ENCODE peak calls at places on chromosome 7, in ten cellular contexts. One of them, this sample, is unnamed.

GRCh38 chr7:44969701-44970494 is 8.9 kb downstream of the MYO1G start:
- DNase-seq in foreskin fibroblast: no peak
- DNase-seq in Calu3: no peak
- DNase-seq in IMR-90: no peak
- DNase-seq in glutamatergic neuron: no peak
- DNase-seq in CD8-positive, alpha-beta T cell: no peak
- DNase-seq in psoas muscle: no peak
- DNase-seq in suprapubic skin: peak; percentile 50
- DNase-seq in HCT116: no peak
- DNase-seq in left lung: no peak
- DNase-seq in this sample: no peak

GRCh38 chr7:78173192-78173591 is 374.6 kb downstream of the PHTF2 start:
- DNase-seq in foreskin fibroblast: no peak
- DNase-seq in psoas muscle: no peak
- DNase-seq in glutamatergic neuron: no peak
- DNase-seq in left lung: no peak
- DNase-seq in IMR-90: peak; percentile 7
- DNase-seq in suprapubic skin: no peak
- DNase-seq in Calu3: no peak
- DNase-seq in CD8-positive, alpha-beta T cell: no peak
- DNase-seq in HCT116: no peak
- DNase-seq in this sample: no peak

GRCh38 chr7:152624218-152624617 is 51.7 kb downstream of the XRCC2 start:
- DNase-seq in HCT116: no peak
- DNase-seq in IMR-90: no peak
- DNase-seq in CD8-positive, alpha-beta T cell: no peak
- DNase-seq in Calu3: no peak
- DNase-seq in left lung: no peak
- DNase-seq in suprapubic skin: no peak
- DNase-seq in glutamatergic neuron: no peak
- DNase-seq in psoas muscle: no peak
- DNase-seq in foreskin fibroblast: no peak
- DNase-seq in this sample: no peak

GRCh38 chr7:37765872-37766525 is 82.4 kb upstream of the NME8 start:
- DNase-seq in left lung: peak; percentile 47
- DNase-seq in psoas muscle: no peak
- DNase-seq in IMR-90: no peak
- DNase-seq in foreskin fibroblast: no peak
- DNase-seq in suprapubic skin: no peak
- DNase-seq in glutamatergic neuron: no peak
- DNase-seq in HCT116: no peak
- DNase-seq in Calu3: no peak
- DNase-seq in CD8-positive, alpha-beta T cell: no peak
- DNase-seq in this sample: no peak

GRCh38 chr7:41874206-41874770 is 171.4 kb upstream of the INHBA start:
- DNase-seq in psoas muscle: no peak
- DNase-seq in Calu3: no peak
- DNase-seq in IMR-90: no peak
- DNase-seq in glutamatergic neuron: no peak
- DNase-seq in left lung: no peak
- DNase-seq in suprapubic skin: no peak
- DNase-seq in HCT116: no peak
- DNase-seq in CD8-positive, alpha-beta T cell: no peak
- DNase-seq in foreskin fibroblast: no peak
- DNase-seq in this sample: no peak

GRCh38 chr7:40551685-40552576 is 417.1 kb downstream of the SUGCT start:
- DNase-seq in psoas muscle: no peak
- DNase-seq in CD8-positive, alpha-beta T cell: no peak
- DNase-seq in glutamatergic neuron: peak; percentile 22
- DNase-seq in left lung: peak; percentile 49
- DNase-seq in HCT116: no peak
- DNase-seq in Calu3: no peak
- DNase-seq in suprapubic skin: no peak
- DNase-seq in foreskin fibroblast: peak; percentile 87
- DNase-seq in IMR-90: peak; percentile 88
- DNase-seq in this sample: no peak

GRCh38 chr7:91436655-91437054 is 172.4 kb downstream of the FZD1 start:
- DNase-seq in suprapubic skin: no peak
- DNase-seq in psoas muscle: no peak
- DNase-seq in IMR-90: no peak
- DNase-seq in Calu3: no peak
- DNase-seq in left lung: no peak
- DNase-seq in CD8-positive, alpha-beta T cell: no peak
- DNase-seq in HCT116: no peak
- DNase-seq in glutamatergic neuron: no peak
- DNase-seq in foreskin fibroblast: no peak
- DNase-seq in this sample: no peak

GRCh38 chr7:134947329-134947728 is 39.0 kb upstream of the AGBL3 start:
- DNase-seq in psoas muscle: no peak
- DNase-seq in CD8-positive, alpha-beta T cell: no peak
- DNase-seq in left lung: no peak
- DNase-seq in Calu3: no peak
- DNase-seq in suprapubic skin: no peak
- DNase-seq in glutamatergic neuron: no peak
- DNase-seq in HCT116: no peak
- DNase-seq in foreskin fibroblast: no peak
- DNase-seq in IMR-90: no peak
- DNase-seq in this sample: no peak

GRCh38 chr7:50450691-50451051 is 521 bp upstream of the FIGNL1 start:
- DNase-seq in HCT116: no peak
- DNase-seq in foreskin fibroblast: no peak
- DNase-seq in glutamatergic neuron: peak; percentile 25
- DNase-seq in suprapubic skin: no peak
- DNase-seq in left lung: no peak
- DNase-seq in psoas muscle: no peak
- DNase-seq in CD8-positive, alpha-beta T cell: no peak
- DNase-seq in IMR-90: no peak
- DNase-seq in Calu3: peak; percentile 45
- DNase-seq in this sample: no peak

GRCh38 chr7:121080257-121080912 is 91.9 kb downstream of the CPED1 start:
- DNase-seq in IMR-90: no peak
- DNase-seq in HCT116: no peak
- DNase-seq in foreskin fibroblast: no peak
- DNase-seq in Calu3: no peak
- DNase-seq in psoas muscle: no peak
- DNase-seq in left lung: no peak
- DNase-seq in glutamatergic neuron: no peak
- DNase-seq in suprapubic skin: no peak
- DNase-seq in CD8-positive, alpha-beta T cell: no peak
- DNase-seq in this sample: no peak

GRCh38 chr7:129649128-129649690 is 37.7 kb downstream of the NRF1 start:
- DNase-seq in foreskin fibroblast: no peak
- DNase-seq in IMR-90: no peak
- DNase-seq in left lung: no peak
- DNase-seq in psoas muscle: no peak
- DNase-seq in glutamatergic neuron: no peak
- DNase-seq in Calu3: no peak
- DNase-seq in HCT116: no peak
- DNase-seq in suprapubic skin: no peak
- DNase-seq in CD8-positive, alpha-beta T cell: no peak
- DNase-seq in this sample: no peak

GRCh38 chr7:93147358-93147757 is 827 bp downstream of the SAMD9L start:
- DNase-seq in Calu3: peak; percentile 41
- DNase-seq in foreskin fibroblast: peak; percentile 35
- DNase-seq in HCT116: no peak
- DNase-seq in psoas muscle: no peak
- DNase-seq in CD8-positive, alpha-beta T cell: peak; percentile 60
- DNase-seq in IMR-90: peak; percentile 59
- DNase-seq in left lung: peak; percentile 40
- DNase-seq in suprapubic skin: no peak
- DNase-seq in glutamatergic neuron: no peak
- DNase-seq in this sample: peak; percentile 25

DNA sequence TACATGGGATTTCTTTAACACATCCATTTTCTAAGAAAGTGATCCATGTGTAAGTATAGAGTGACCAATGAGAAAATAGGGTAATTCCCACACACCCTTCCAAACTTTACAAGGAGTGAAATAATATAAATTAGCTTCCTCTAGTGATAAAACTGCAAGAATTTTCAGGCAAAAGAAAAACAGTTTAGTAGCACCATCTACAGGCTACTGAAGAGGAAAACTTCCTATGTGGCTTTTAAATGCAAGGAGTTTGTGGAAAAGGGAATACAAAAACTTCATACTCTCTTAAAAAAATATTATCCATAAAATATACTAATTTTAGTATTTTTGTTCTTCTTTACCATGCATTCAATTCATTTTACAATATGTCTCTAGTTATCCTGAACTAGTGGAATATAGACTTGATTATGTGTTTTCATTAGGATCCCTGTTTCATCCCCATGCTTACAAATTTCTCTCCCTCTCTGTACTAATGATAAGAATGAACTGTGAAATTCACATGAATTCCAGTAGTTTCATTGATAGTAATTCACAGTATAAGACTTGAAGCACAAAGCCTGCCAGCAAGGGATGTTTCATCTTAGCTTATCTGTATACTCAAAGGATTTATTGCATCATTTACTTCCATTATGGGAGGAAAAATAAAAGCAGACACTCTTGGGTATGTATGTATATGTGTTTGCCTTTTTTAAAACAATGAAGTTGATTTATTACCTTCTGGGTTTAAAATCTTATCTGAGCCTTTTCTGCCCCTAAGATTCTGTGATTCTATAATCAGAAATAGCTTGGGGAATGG is 442.9 kb downstream of the AUTS2 start:
- DNase-seq in Calu3: no peak
- DNase-seq in left lung: no peak
- DNase-seq in foreskin fibroblast: no peak
- DNase-seq in glutamatergic neuron: no peak
- DNase-seq in CD8-positive, alpha-beta T cell: no peak
- DNase-seq in suprapubic skin: no peak
- DNase-seq in HCT116: no peak
- DNase-seq in psoas muscle: no peak
- DNase-seq in IMR-90: no peak
- DNase-seq in this sample: no peak
- TF ChIP-seq CTCF in Calu3: no peak
- TF ChIP-seq CTCF in left lung: peak; percentile 34
- TF ChIP-seq CTCF in foreskin fibroblast: peak; percentile 19
- TF ChIP-seq CTCF in glutamatergic neuron: no peak
- TF ChIP-seq CTCF in CD8-positive, alpha-beta T cell: no peak
- TF ChIP-seq CTCF in suprapubic skin: no peak
- TF ChIP-seq CTCF in HCT116: no peak
- TF ChIP-seq CTCF in psoas muscle: peak; percentile 55
- TF ChIP-seq CTCF in IMR-90: no peak
- TF ChIP-seq CTCF in this sample: peak; percentile 21

GRCh38 chr7:100091411-100092181 is 2.8 kb downstream of the COPS6 start:
- DNase-seq in left lung: no peak
- DNase-seq in psoas muscle: no peak
- DNase-seq in suprapubic skin: no peak
- DNase-seq in foreskin fibroblast: peak; percentile 41
- DNase-seq in IMR-90: peak; percentile 37
- DNase-seq in Calu3: no peak
- DNase-seq in CD8-positive, alpha-beta T cell: no peak
- DNase-seq in glutamatergic neuron: no peak
- DNase-seq in HCT116: no peak
- DNase-seq in this sample: no peak
- TF ChIP-seq CTCF in left lung: no peak
- TF ChIP-seq CTCF in psoas muscle: no peak
- TF ChIP-seq CTCF in suprapubic skin: no peak
- TF ChIP-seq CTCF in foreskin fibroblast: no peak
- TF ChIP-seq CTCF in IMR-90: peak; percentile 16
- TF ChIP-seq CTCF in Calu3: no peak
- TF ChIP-seq CTCF in CD8-positive, alpha-beta T cell: no peak
- TF ChIP-seq CTCF in glutamatergic neuron: no peak
- TF ChIP-seq CTCF in HCT116: peak; percentile 22
- TF ChIP-seq CTCF in this sample: no peak

DNA sequence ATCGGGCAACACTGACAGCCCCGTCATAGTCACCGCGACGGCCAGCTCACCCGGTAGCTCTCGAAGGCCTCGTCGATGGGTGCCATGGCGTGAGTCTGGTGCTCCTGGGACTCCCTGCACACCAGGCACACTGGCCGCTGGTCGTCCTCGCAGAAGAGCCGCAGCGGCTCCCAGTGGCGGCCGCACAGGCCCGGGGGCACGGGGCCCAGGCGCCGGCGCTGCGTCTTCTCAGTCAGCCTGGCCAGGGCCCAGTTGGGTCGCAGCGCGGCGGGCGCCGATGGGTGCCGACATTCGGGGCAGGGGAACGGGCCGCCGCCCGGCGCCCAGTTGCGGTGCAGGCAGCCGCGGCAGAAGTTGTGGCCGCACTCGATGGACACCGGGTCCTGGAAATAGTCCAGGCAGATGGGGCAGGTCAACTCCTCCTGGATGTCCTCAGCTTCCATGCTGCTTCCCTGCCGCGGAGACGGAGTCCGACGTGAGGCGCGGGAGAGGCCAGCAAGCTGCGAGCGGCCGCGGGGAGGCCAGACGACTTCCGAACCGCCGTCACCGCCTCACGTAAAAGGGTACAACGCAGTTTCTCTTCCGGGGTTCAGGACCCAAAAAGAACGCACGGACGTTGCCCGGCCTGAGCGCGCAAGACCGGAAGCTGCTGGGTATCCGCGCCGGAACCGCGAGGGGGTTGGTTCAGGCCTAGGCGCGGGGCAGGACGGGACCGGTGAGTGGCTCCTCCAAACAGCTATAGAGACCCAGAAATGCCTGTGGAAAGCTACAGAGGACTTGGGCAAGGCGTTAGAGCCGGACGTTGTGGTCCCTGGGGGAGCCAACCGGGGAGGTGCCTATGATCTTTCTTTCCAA is at the start of gene TRIM4:
- DNase-seq in psoas muscle: peak; percentile 95
- DNase-seq in glutamatergic neuron: peak; percentile 83
- DNase-seq in Calu3: peak; percentile 80
- DNase-seq in left lung: peak; percentile 93
- DNase-seq in IMR-90: peak; percentile 91
- DNase-seq in CD8-positive, alpha-beta T cell: peak; percentile 93
- DNase-seq in suprapubic skin: peak; percentile 94
- DNase-seq in foreskin fibroblast: peak; percentile 90
- DNase-seq in HCT116: peak; percentile 85
- DNase-seq in this sample: peak; percentile 82
- TF ChIP-seq CTCF in psoas muscle: peak; percentile 32
- TF ChIP-seq CTCF in glutamatergic neuron: no peak
- TF ChIP-seq CTCF in Calu3: no peak
- TF ChIP-seq CTCF in left lung: no peak
- TF ChIP-seq CTCF in IMR-90: peak; percentile 29
- TF ChIP-seq CTCF in CD8-positive, alpha-beta T cell: no peak
- TF ChIP-seq CTCF in suprapubic skin: peak; percentile 30
- TF ChIP-seq CTCF in foreskin fibroblast: no peak
- TF ChIP-seq CTCF in HCT116: no peak
- TF ChIP-seq CTCF in this sample: no peak

DNA sequence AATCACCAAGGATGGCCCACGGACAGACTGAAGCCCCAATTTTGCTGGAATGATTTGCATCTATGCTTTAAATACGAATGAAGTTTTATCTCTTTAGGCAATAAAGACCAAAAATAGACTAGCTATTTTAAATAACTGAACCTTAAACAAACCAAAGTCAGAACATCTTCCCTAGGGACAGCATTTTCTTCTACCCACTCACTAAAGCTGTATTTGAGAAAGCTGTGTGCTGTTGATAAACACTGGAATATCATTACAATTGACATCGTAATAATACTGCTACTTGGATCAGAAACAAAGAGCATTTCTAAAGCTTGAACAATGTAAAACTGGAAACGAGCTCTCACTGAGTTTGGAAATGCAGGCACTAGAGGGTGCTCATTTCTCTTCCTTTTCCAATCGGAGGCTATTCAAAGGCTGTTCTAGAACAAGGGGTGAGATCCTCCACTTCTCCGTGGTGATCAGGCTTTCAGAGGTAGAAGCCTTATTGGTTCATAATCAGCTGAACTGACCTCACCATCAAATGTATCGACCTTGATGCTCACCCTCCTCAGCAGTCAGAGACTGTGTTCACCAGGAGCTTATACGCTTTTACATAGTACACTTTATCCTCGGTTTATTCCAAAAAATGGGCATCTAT is 225.3 kb upstream of the PRSS1 start:
- DNase-seq in glutamatergic neuron: no peak
- DNase-seq in HCT116: no peak
- DNase-seq in foreskin fibroblast: no peak
- DNase-seq in suprapubic skin: no peak
- DNase-seq in IMR-90: no peak
- DNase-seq in left lung: no peak
- DNase-seq in CD8-positive, alpha-beta T cell: no peak
- DNase-seq in Calu3: no peak
- DNase-seq in psoas muscle: no peak
- DNase-seq in this sample: no peak
- TF ChIP-seq CTCF in glutamatergic neuron: no peak
- TF ChIP-seq CTCF in HCT116: peak; percentile 25
- TF ChIP-seq CTCF in foreskin fibroblast: peak; percentile 35
- TF ChIP-seq CTCF in suprapubic skin: no peak
- TF ChIP-seq CTCF in IMR-90: peak; percentile 22
- TF ChIP-seq CTCF in left lung: no peak
- TF ChIP-seq CTCF in CD8-positive, alpha-beta T cell: no peak
- TF ChIP-seq CTCF in Calu3: no peak
- TF ChIP-seq CTCF in psoas muscle: no peak
- TF ChIP-seq CTCF in this sample: no peak